ENCODE peak calls at places on chromosomes 13 and 19, in eight cellular contexts. A is heart left ventricle; Z is NCI-H748 treated with DMSO at 0.1 percent for 48 hours; G is nucleus accumbens; Y is ACHN; N is endodermal cell; V is tibial artery; E is activated CD8-positive, alpha-beta memory T cell treated with anti-CD3 and anti-CD28 coated beads, Interleukin-2, amount 50 U/mL, for 48 hours. L is an unnamed sample.

GRCh38 chr19:33553530-33554310 is 32.1 kb upstream of the PEPD start:
- DNase-seq in Z (no peak), N (no peak), Y (no peak), G (no peak), E (no peak), A (no peak), V (peak), L (no peak)

GRCh38 chr19:7799640-7800355 is 30.2 kb upstream of the EVI5L start:
- DNase-seq in Z (peak), E (peak), N (peak), Y (peak), G (no peak), V (no peak), A (peak), L (peak)

GRCh38 chr19:6807291-6807690 is 34.8 kb downstream of the VAV1 start:
- DNase-seq in N (no peak), V (no peak), Y (no peak), G (no peak), Z (no peak), E (no peak), A (no peak), L (peak)

GRCh38 chr13:101611491-101612475 is 159.3 kb downstream of the ITGBL1 start:
- DNase-seq in G (no peak), N (no peak), V (no peak), Y (no peak), A (no peak), E (no peak), Z (no peak), L (no peak)

GRCh38 chr19:55209430-55210119 is at the start of gene PTPRH:
- DNase-seq in N (no peak), Y (no peak), G (no peak), V (no peak), E (no peak), Z (no peak), A (no peak), L (no peak)

GRCh38 chr13:109788372-109789195 is 2.2 kb upstream of the IRS2 start:
- DNase-seq in Z (no peak), V (no peak), A (no peak), E (no peak), N (no peak), G (no peak), Y (no peak), L (no peak)

GRCh38 chr19:51450730-51451307 is 7.4 kb downstream of the SIGLEC8 start:
- DNase-seq in A (no peak), N (no peak), Y (no peak), V (no peak), Z (no peak), G (no peak), E (no peak), L (no peak)

GRCh38 chr19:1167687-1168561 is 6.1 kb downstream of the SBNO2 start:
- DNase-seq in N (no peak), Z (no peak), E (no peak), G (no peak), Y (no peak), V (no peak), A (no peak), L (peak)

GRCh38 chr13:104143760-104144406 is 1077.7 kb upstream of the SLC10A2 start:
- DNase-seq in G (no peak), A (no peak), Y (no peak), V (no peak), Z (peak), N (peak), E (no peak), L (no peak)

GRCh38 chr19:13068064-13068807 is 34.4 kb downstream of the LYL1 start:
- DNase-seq in Z (no peak), G (peak), E (no peak), V (no peak), A (no peak), N (no peak), Y (no peak), L (no peak)

GRCh38 chr19:47598407-47599349 is 10.3 kb upstream of the BICRA start:
- DNase-seq in Y (peak), Z (no peak), V (peak), N (peak), E (no peak), A (peak), G (no peak), L (no peak)

GRCh38 chr19:41810301-41810700 is 13.9 kb downstream of the CEACAM3 start:
- DNase-seq in Z (no peak), A (no peak), G (no peak), E (no peak), Y (no peak), N (no peak), V (no peak), L (no peak)

GRCh38 chr19:52904052-52904451 is 6.6 kb upstream of the ZNF320 start:
- DNase-seq in A (no peak), G (no peak), E (no peak), V (no peak), Z (no peak), N (no peak), Y (no peak), L (no peak)

GRCh38 chr13:44904982-44905381 is 84.3 kb downstream of the NUFIP1 start:
- DNase-seq in Z (no peak), A (peak), G (no peak), E (no peak), Y (no peak), V (no peak), N (no peak), L (no peak)

GRCh38 chr13:29791508-29791907 is 58.9 kb downstream of the UBL3 start:
- DNase-seq in G (no peak), Y (no peak), A (no peak), Z (no peak), N (no peak), E (no peak), V (no peak), L (no peak)

GRCh38 chr13:42076309-42076713 is 27.9 kb downstream of the DGKH start:
- DNase-seq in Y (no peak), G (no peak), N (no peak), Z (no peak), E (no peak), V (no peak), A (no peak), L (no peak)

GRCh38 chr19:18020212-18021067 is 12.5 kb downstream of the ARRDC2 start:
- DNase-seq in N (no peak), V (peak), E (peak), A (peak), G (peak), Z (no peak), Y (no peak), L (peak)

GRCh38 chr13:107329991-107330390 is 762.1 kb upstream of the ARGLU1 start:
- DNase-seq in Z (peak), N (no peak), A (no peak), Y (no peak), G (no peak), E (no peak), V (no peak), L (no peak)

GRCh38 chr13:98451676-98452105 is 125.2 kb downstream of the STK24 start:
- DNase-seq in A (peak), Y (no peak), V (peak), N (no peak), G (peak), E (no peak), Z (no peak), L (no peak)

GRCh38 chr19:51186323-51186722 is 38.6 kb upstream of the CD33 start:
- DNase-seq in A (no peak), V (no peak), N (no peak), G (no peak), Y (no peak), Z (no peak), E (peak), L (no peak)

GRCh38 chr19:35592226-35592625 is 6.3 kb downstream of the PMIS2 start:
- DNase-seq in Z (no peak), A (no peak), E (no peak), N (peak), Y (peak), V (no peak), G (no peak), L (no peak)

GRCh38 chr13:50075619-50076097 is 60.4 kb downstream of the KCNRG start:
- DNase-seq in V (no peak), A (no peak), N (no peak), Y (no peak), G (no peak), Z (no peak), E (no peak), L (no peak)

GRCh38 chr19:50198431-50199253 is 4.8 kb upstream of the MYH14 start:
- DNase-seq in Z (no peak), A (peak), E (no peak), N (no peak), Y (no peak), V (no peak), G (no peak), L (no peak)

GRCh38 chr19:41871573-41872383 is 5.3 kb upstream of the CD79A start:
- DNase-seq in N (peak), Y (no peak), A (no peak), E (no peak), G (no peak), V (no peak), Z (no peak), L (peak)

GRCh38 chr19:28687296-28687695 is 525.7 kb downstream of the UQCRFS1 start:
- DNase-seq in V (no peak), E (no peak), Y (no peak), Z (no peak), G (no peak), N (no peak), A (no peak), L (no peak)

GRCh38 chr19:6826281-6826920 is 53.9 kb downstream of the VAV1 start:
- DNase-seq in V (peak), A (no peak), Y (no peak), N (no peak), G (no peak), E (no peak), Z (no peak), L (no peak)

GRCh38 chr13:23701646-23702045 is 131.4 kb downstream of the TNFRSF19 start:
- DNase-seq in E (no peak), N (no peak), Z (no peak), A (peak), V (peak), Y (no peak), G (no peak), L (no peak)

GRCh38 chr19:46435009-46435408 is 6.3 kb upstream of the PNMA8C start:
- DNase-seq in A (no peak), G (peak), Y (no peak), V (no peak), N (no peak), E (no peak), Z (no peak), L (no peak)

GRCh38 chr13:42272115-42272756 is at the start of gene AKAP11:
- DNase-seq in Y (peak), G (peak), Z (peak), A (peak), N (no peak), E (peak), V (no peak), L (peak)

L was measured in lower lobe of right lung.